ENCODE peak calls at places on chromosome 9, in six cellular contexts. J, Q, O, X, L and F are unnamed samples. For H3K9me3 and H3K27me3, the result is how much of the 10 kb centered on the place peaks cover.

GRCh38 chr9:70205366-70206020 is 53.3 kb upstream of the SMC5 start:
- DNase-seq in Q (no peak), J (no peak), L (no peak), O (no peak), X (no peak), F (no peak)

GRCh38 chr9:36543916-36544315 is 28.8 kb upstream of the MELK start:
- DNase-seq in Q (no peak), J (peak), O (peak), L (no peak), X (no peak), F (peak)

GRCh38 chr9:10586407-10586806 is 26.4 kb downstream of the PTPRD start:
- DNase-seq in J (no peak), O (no peak), X (no peak), Q (no peak), L (no peak), F (no peak)

GRCh38 chr9:86660146-86660545 is 287.2 kb downstream of the GAS1 start:
- DNase-seq in L (no peak), O (peak), Q (no peak), J (no peak), X (no peak), F (peak)

GRCh38 chr9:115404311-115404710 is 286.4 kb upstream of the TNC start:
- DNase-seq in X (no peak), Q (no peak), J (no peak), O (peak), L (no peak), F (no peak)

GRCh38 chr9:33403941-33404781 is 1.8 kb upstream of the AQP7 start:
- DNase-seq in J (no peak), O (no peak), Q (no peak), X (no peak), L (no peak), F (no peak)

GRCh38 chr9:16673171-16673570 is 197.3 kb downstream of the BNC2 start:
- DNase-seq in O (no peak), Q (no peak), L (no peak), J (no peak), X (no peak), F (no peak)

GRCh38 chr9:138072161-138072842 is 194.7 kb downstream of the CACNA1B start:
- DNase-seq in L (no peak), J (peak), X (no peak), Q (no peak), O (no peak), F (no peak)

GRCh38 chr9:6302417-6302816 is 25.8 kb upstream of the TPD52L3 start:
- DNase-seq in O (peak), X (no peak), Q (no peak), J (no peak), L (no peak), F (no peak)

GRCh38 chr9:138052635-138053320 is 175.2 kb downstream of the CACNA1B start:
- DNase-seq in X (no peak), J (peak), O (no peak), L (no peak), Q (no peak), F (no peak)

GRCh38 chr9:15746905-15747304 is 194.1 kb downstream of the CCDC171 start:
- DNase-seq in L (no peak), J (no peak), Q (no peak), O (no peak), X (no peak), F (no peak)

GRCh38 chr9:126412945-126413344 is 86.3 kb downstream of the MVB12B start:
- DNase-seq in O (no peak), L (no peak), Q (no peak), J (no peak), X (no peak), F (no peak)

GRCh38 chr9:126955806-126956205 is 41.2 kb downstream of the RALGPS1 start:
- DNase-seq in J (no peak), Q (no peak), O (no peak), L (no peak), X (no peak), F (no peak)

GRCh38 chr9:114033397-114034103 is 44.5 kb downstream of the AMBP start:
- DNase-seq in X (peak), Q (no peak), L (peak), O (peak), J (peak), F (no peak)

GRCh38 chr9:846852-847251 is 5.4 kb downstream of the DMRT1 start:
- DNase-seq in Q (no peak), L (no peak), O (no peak), J (no peak), X (no peak), F (peak)

GRCh38 chr9:82327641-82328040 is 339.1 kb downstream of the SPATA31D1 start:
- DNase-seq in J (no peak), L (no peak), O (no peak), X (no peak), Q (no peak), F (no peak)

GRCh38 chr9:98635374-98635773 is 73.4 kb downstream of the GABBR2 start:
- DNase-seq in O (no peak), Q (no peak), L (no peak), X (no peak), J (no peak), F (no peak)

GRCh38 chr9:80605129-80605528 is 1033.4 kb downstream of the TLE4 start:
- DNase-seq in L (peak), O (peak), J (no peak), Q (no peak), X (no peak), F (no peak)

GRCh38 chr9:136285501-136286358 is 18.2 kb downstream of the CCDC187 start:
- DNase-seq in O (no peak), J (no peak), Q (no peak), L (no peak), X (no peak), F (no peak)

GRCh38 chr9:118533101-118533500 is 828.9 kb downstream of the TLR4 start:
- DNase-seq in O (peak), Q (no peak), L (no peak), J (no peak), X (no peak), F (no peak)

GRCh38 chr9:133977421-133978201 is 14.5 kb downstream of the VAV2 start:
- DNase-seq in X (peak), O (no peak), J (peak), Q (no peak), L (no peak), F (no peak)

GRCh38 chr9:113584728-113585442 is 121.4 kb downstream of the RGS3 start:
- DNase-seq in Q (no peak), O (no peak), J (no peak), L (no peak), X (no peak), F (no peak)

GRCh38 chr9:125825762-125826161 is 78.6 kb downstream of the PBX3 start:
- DNase-seq in O (no peak), L (no peak), J (no peak), X (no peak), Q (no peak), F (no peak)

GRCh38 chr9:89477811-89478583 is 19.9 kb downstream of the SEMA4D start:
- DNase-seq in J (no peak), L (no peak), Q (peak), O (no peak), X (no peak), F (no peak)

GRCh38 chr9:36834736-36835135 is 199.3 kb downstream of the PAX5 start:
- DNase-seq in Q (no peak), O (no peak), J (peak), X (no peak), L (no peak), F (no peak)

GRCh38 chr9:135132008-135132407 is 44.5 kb downstream of the OLFM1 start:
- DNase-seq in X (no peak), J (no peak), Q (no peak), O (no peak), L (no peak), F (no peak)
- H3K9me3 ChIP-seq in X (under half), J (under half), Q (under half), O (under half), L (under half), F (under half)

DNA sequence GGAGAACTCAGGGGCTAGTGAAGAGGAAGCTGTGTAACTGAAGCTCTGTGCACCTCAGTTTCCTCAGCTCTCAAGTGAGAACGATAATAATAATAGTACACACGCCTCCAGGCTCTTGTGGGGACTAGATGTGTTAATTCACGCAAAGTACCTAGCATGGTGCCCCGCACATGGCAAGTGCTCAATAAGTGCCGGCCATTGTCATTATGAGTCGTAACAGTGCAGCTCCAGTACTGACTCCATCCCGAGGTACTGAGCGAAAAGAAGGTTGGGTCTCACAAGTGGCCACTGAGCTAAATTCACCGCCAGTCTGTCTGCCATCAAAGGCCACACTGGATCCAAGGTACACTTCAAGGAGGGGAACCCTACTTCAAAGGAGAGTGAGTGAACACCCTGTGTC is 40.4 kb downstream of the MED27 start:
- DNase-seq in O (no peak), J (no peak), X (no peak), L (no peak), Q (no peak), F (no peak)
- H3K4me3 ChIP-seq in O (no peak), J (no peak), X (no peak), L (no peak), Q (no peak), F (no peak)

DNA sequence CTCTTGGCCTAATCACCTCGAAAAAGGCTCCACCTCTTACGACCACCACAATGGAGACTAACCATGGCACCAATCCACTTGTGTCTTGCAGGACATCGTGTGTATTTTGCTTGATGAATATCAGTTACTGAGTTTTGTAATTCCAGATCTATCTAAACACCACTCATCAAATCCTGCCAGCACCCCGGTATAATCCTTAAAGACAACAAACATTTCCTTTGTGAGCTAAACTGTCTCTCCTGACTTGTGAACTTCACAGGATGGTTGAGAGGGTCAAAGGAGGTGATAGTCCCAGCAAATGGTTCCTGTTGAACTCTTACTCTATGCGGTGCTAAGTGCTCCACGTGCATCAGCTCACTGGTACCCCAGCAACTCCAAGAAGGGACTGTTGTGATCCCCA is 4.0 kb upstream of the TOR1B start:
- DNase-seq in O (no peak), J (no peak), Q (no peak), L (no peak), X (no peak), F (no peak)
- H3K27me3 ChIP-seq in O (under half), J (under half), Q (under half), L (under half), X (under half), F (under half)

GRCh38 chr9:122334916-122335315 is 35.9 kb upstream of the PTGS1 start:
- DNase-seq in O (no peak), X (no peak), L (no peak), Q (no peak), J (no peak), F (no peak)

GRCh38 chr9:122338536-122338935 is 32.3 kb upstream of the PTGS1 start:
- DNase-seq in X (no peak), O (no peak), J (no peak), Q (no peak), L (no peak), F (no peak)

GRCh38 chr9:122337561-122337939 is 33.3 kb upstream of the PTGS1 start:
- DNase-seq in X (no peak), J (no peak), O (no peak), Q (no peak), L (no peak), F (no peak)

GRCh38 chr9:122336836-122337560 is 33.8 kb upstream of the PTGS1 start:
- DNase-seq in O (no peak), X (no peak), J (no peak), L (no peak), Q (no peak), F (no peak)

DNA sequence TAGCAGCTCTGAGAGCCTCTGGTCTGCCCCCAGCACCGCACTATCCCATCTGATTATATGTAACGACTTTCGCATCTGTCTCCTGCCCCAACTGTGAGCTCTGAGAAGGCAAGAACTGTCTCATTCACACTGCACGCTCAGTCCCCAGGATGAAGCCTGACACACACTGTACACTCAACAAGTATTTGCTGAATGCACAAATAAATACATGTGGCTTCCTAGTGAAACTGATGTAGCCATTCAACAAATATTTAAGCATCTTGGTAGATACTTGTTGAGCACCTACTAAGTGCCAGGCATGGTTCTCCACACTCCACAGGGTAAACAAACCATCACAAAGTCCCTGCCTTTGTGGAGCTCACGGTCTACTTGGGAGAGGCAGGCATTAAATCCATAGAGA is 34.6 kb upstream of the PTGS1 start:
- DNase-seq in J (no peak), L (no peak), O (no peak), Q (no peak), X (no peak), F (no peak)
- H3K9me3 ChIP-seq in J (under half), L (under half), O (under half), Q (under half), X (under half), F (under half)

DNA sequence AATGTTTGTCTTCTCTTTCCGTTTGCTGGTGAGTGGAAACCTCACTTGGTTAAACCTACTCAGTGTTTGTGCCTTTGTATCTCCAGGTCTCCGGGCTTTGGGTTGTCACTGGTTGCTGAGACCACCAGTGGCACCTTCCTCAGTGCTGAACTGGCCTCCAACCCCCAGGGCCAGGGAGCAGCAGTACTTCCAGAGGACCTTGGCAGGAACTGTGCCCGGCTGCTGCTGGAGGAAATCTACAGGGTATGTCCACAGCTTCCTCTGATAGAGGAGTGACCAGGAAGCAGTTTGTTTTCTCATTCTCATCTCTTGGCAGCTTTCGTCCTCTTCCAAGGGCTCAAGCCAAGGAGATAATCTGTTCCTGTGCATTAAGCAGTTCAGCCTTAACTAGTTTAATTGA is 51.7 kb downstream of the RCL1 start:
- DNase-seq in J (no peak), L (no peak), X (no peak), O (no peak), Q (no peak), F (no peak)
- H3K4me3 ChIP-seq in J (no peak), L (no peak), X (no peak), O (no peak), Q (no peak), F (no peak)

GRCh38 chr9:40911647-40912046 is 216.8 kb downstream of the FOXD4L6 start:
- DNase-seq in L (no peak), O (no peak), X (no peak), J (no peak), Q (no peak), F (no peak)
- H3K27me3 ChIP-seq in L (under half), O (under half), X (under half), J (under half), Q (under half), F (under half)

GRCh38 chr9:132886358-132886725 is 7.6 kb downstream of the SPACA9 start:
- DNase-seq in X (no peak), Q (no peak), L (no peak), O (no peak), J (no peak), F (no peak)
- H3K9me3 ChIP-seq in X (under half), Q (under half), L (under half), O (under half), J (under half), F (under half)

GRCh38 chr9:4147476-4148214 is 152.2 kb downstream of the GLIS3 start:
- DNase-seq in O (no peak), J (no peak), X (no peak), Q (no peak), L (no peak), F (no peak)

GRCh38 chr9:4145482-4145881 is 154.4 kb downstream of the GLIS3 start:
- DNase-seq in Q (no peak), J (no peak), O (no peak), X (no peak), L (no peak), F (no peak)

GRCh38 chr9:4146293-4146692 is 153.6 kb downstream of the GLIS3 start:
- DNase-seq in O (no peak), X (no peak), Q (no peak), J (no peak), L (no peak), F (no peak)

GRCh38 chr9:4143951-4144717 is 155.7 kb downstream of the GLIS3 start:
- DNase-seq in O (no peak), J (no peak), X (no peak), L (no peak), Q (no peak), F (no peak)

GRCh38 chr9:4144869-4145268 is 155.0 kb downstream of the GLIS3 start:
- DNase-seq in O (no peak), J (no peak), Q (no peak), L (no peak), X (no peak), F (peak)
- H3K4me3 ChIP-seq in O (peak), J (peak), Q (no peak), L (no peak), X (no peak), F (peak)

DNA sequence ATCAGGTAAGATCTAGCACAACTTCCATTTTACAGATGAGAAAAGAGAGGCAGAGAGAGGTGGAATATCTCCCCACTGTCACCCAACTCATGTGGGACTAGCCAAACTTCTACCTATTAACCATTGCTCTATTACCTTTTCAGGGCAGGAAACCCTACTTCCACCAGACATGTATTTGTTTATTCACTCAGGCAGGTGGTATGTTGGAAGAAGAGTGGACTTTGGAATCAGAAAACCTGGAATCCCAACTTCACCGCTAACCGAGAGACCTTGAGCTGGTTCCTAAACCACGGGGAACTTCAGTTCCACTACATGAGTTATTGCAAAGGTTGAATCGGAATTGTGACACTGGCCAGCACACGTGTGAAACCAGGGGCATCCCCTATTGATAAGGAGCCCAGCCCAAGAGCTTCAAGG is 5.2 kb upstream of the GLIS3 start:
- DNase-seq in O (no peak), Q (no peak), J (no peak), X (no peak), L (no peak), F (no peak)
- H3K27me3 ChIP-seq in O (under half), Q (under half), J (under half), X (under half), L (under half), F (under half)

GRCh38 chr9:107274096-107274495 is 9.0 kb upstream of the RAD23B start:
- DNase-seq in X (no peak), O (no peak), L (no peak), Q (no peak), J (no peak), F (no peak)

GRCh38 chr9:107276966-107277710 is 5.9 kb upstream of the RAD23B start:
- DNase-seq in J (no peak), L (no peak), X (no peak), Q (no peak), O (peak), F (no peak)

GRCh38 chr9:107273634-107274033 is 9.4 kb upstream of the RAD23B start:
- DNase-seq in Q (no peak), X (no peak), O (no peak), L (no peak), J (no peak), F (no peak)

GRCh38 chr9:107274953-107275422 is 8.1 kb upstream of the RAD23B start:
- DNase-seq in X (no peak), J (no peak), Q (no peak), L (no peak), O (peak), F (peak)

GRCh38 chr9:107275530-107275929 is 7.5 kb upstream of the RAD23B start:
- DNase-seq in O (no peak), Q (no peak), L (no peak), J (no peak), X (no peak), F (no peak)
- H3K9me3 ChIP-seq in O (under half), Q (under half), L (under half), J (under half), X (under half), F (under half)